ENCODE peak calls at places on chromosomes 4 and X, in six cellular contexts. One of them, this sample, is unnamed.

GRCh38 chrX:31603411-31604120 is 531.7 kb upstream of the FTHL17 start:
- DNase-seq in GM12878: no peak
- DNase-seq in A549: no peak
- DNase-seq in endothelial cell of umbilical vein: peak; percentile 19
- DNase-seq in HepG2: no peak
- DNase-seq in K562: no peak
- DNase-seq in this sample: no peak

GRCh38 chr4:7817877-7818675 is 121.6 kb downstream of the AFAP1 start:
- DNase-seq in HepG2: no peak
- DNase-seq in A549: no peak
- DNase-seq in GM12878: no peak
- DNase-seq in K562: no peak
- DNase-seq in endothelial cell of umbilical vein: no peak
- DNase-seq in this sample: no peak

GRCh38 chr4:89482248-89482647 is 174.6 kb upstream of the GPRIN3 start:
- DNase-seq in GM12878: no peak
- DNase-seq in A549: peak; percentile 71
- DNase-seq in endothelial cell of umbilical vein: peak; percentile 88
- DNase-seq in HepG2: peak; percentile 35
- DNase-seq in K562: peak; percentile 13
- DNase-seq in this sample: peak; percentile 37

GRCh38 chr4:162061214-162061613 is 102.6 kb downstream of the FSTL5 start:
- DNase-seq in GM12878: no peak
- DNase-seq in HepG2: no peak
- DNase-seq in endothelial cell of umbilical vein: peak; percentile 3
- DNase-seq in A549: peak; percentile 5
- DNase-seq in K562: no peak
- DNase-seq in this sample: no peak

GRCh38 chr4:183996868-183997267 is 91.8 kb downstream of the STOX2 start:
- DNase-seq in K562: no peak
- DNase-seq in endothelial cell of umbilical vein: no peak
- DNase-seq in A549: no peak
- DNase-seq in HepG2: no peak
- DNase-seq in GM12878: no peak
- DNase-seq in this sample: no peak

GRCh38 chrX:3191821-3192220 is 150.6 kb downstream of the ARSF start:
- DNase-seq in endothelial cell of umbilical vein: no peak
- DNase-seq in GM12878: no peak
- DNase-seq in HepG2: no peak
- DNase-seq in K562: no peak
- DNase-seq in A549: no peak
- DNase-seq in this sample: no peak

GRCh38 chr4:4735136-4735754 is 124.2 kb upstream of the MSX1 start:
- DNase-seq in A549: no peak
- DNase-seq in K562: no peak
- DNase-seq in GM12878: no peak
- DNase-seq in HepG2: no peak
- DNase-seq in endothelial cell of umbilical vein: no peak
- DNase-seq in this sample: no peak

GRCh38 chr4:76203541-76203940 is 10.1 kb downstream of the SCARB2 start:
- DNase-seq in A549: no peak
- DNase-seq in GM12878: no peak
- DNase-seq in endothelial cell of umbilical vein: no peak
- DNase-seq in K562: no peak
- DNase-seq in HepG2: no peak
- DNase-seq in this sample: no peak

GRCh38 chrX:44152867-44153266 is 179.7 kb upstream of the NDP start:
- DNase-seq in endothelial cell of umbilical vein: no peak
- DNase-seq in HepG2: no peak
- DNase-seq in A549: peak; percentile 0
- DNase-seq in K562: no peak
- DNase-seq in GM12878: no peak
- DNase-seq in this sample: peak; percentile 21

GRCh38 chr4:10442976-10443375 is 14.2 kb downstream of the ZNF518B start:
- DNase-seq in A549: no peak
- DNase-seq in K562: no peak
- DNase-seq in GM12878: no peak
- DNase-seq in HepG2: no peak
- DNase-seq in endothelial cell of umbilical vein: no peak
- DNase-seq in this sample: peak; percentile 32

GRCh38 chrX:12469296-12469695 is 321.9 kb upstream of the PRPS2 start:
- DNase-seq in K562: no peak
- DNase-seq in A549: no peak
- DNase-seq in HepG2: no peak
- DNase-seq in GM12878: no peak
- DNase-seq in endothelial cell of umbilical vein: no peak
- DNase-seq in this sample: no peak

GRCh38 chr4:183183906-183184535 is 85.0 kb downstream of the WWC2 start:
- DNase-seq in HepG2: no peak
- DNase-seq in endothelial cell of umbilical vein: no peak
- DNase-seq in K562: no peak
- DNase-seq in GM12878: no peak
- DNase-seq in A549: no peak
- DNase-seq in this sample: peak; percentile 23

GRCh38 chrX:69556094-69557011 is 52.2 kb downstream of the NALF2 start:
- DNase-seq in GM12878: no peak
- DNase-seq in A549: peak; percentile 16
- DNase-seq in K562: peak; percentile 9
- DNase-seq in endothelial cell of umbilical vein: no peak
- DNase-seq in HepG2: peak; percentile 99
- DNase-seq in this sample: peak; percentile 52

GRCh38 chr4:133592591-133592990 is 443.5 kb downstream of the PCDH10 start:
- DNase-seq in K562: no peak
- DNase-seq in endothelial cell of umbilical vein: no peak
- DNase-seq in GM12878: no peak
- DNase-seq in A549: no peak
- DNase-seq in HepG2: no peak
- DNase-seq in this sample: no peak

GRCh38 chr4:154390324-154390723 is 101.3 kb downstream of the DCHS2 start:
- DNase-seq in HepG2: no peak
- DNase-seq in K562: no peak
- DNase-seq in endothelial cell of umbilical vein: no peak
- DNase-seq in GM12878: no peak
- DNase-seq in A549: no peak
- DNase-seq in this sample: no peak

GRCh38 chr4:110621328-110621812 is 1.5 kb downstream of the PITX2 start:
- DNase-seq in K562: no peak
- DNase-seq in A549: no peak
- DNase-seq in GM12878: no peak
- DNase-seq in HepG2: no peak
- DNase-seq in endothelial cell of umbilical vein: no peak
- DNase-seq in this sample: no peak

GRCh38 chr4:56757821-56758400 is 63.6 kb downstream of the SPINK2 start:
- DNase-seq in GM12878: peak; percentile 82
- DNase-seq in endothelial cell of umbilical vein: peak; percentile 59
- DNase-seq in K562: no peak
- DNase-seq in A549: peak; percentile 57
- DNase-seq in HepG2: peak; percentile 47
- DNase-seq in this sample: peak; percentile 65

GRCh38 chrX:110346681-110347080 is 12.0 kb upstream of the RTL9 start:
- DNase-seq in K562: no peak
- DNase-seq in A549: no peak
- DNase-seq in HepG2: no peak
- DNase-seq in endothelial cell of umbilical vein: no peak
- DNase-seq in GM12878: no peak
- DNase-seq in this sample: no peak

GRCh38 chr4:75895744-75896314 is 6.4 kb downstream of the PPEF2 start:
- DNase-seq in A549: peak; percentile 27
- DNase-seq in GM12878: no peak
- DNase-seq in K562: peak; percentile 65
- DNase-seq in endothelial cell of umbilical vein: peak; percentile 35
- DNase-seq in HepG2: peak; percentile 52
- DNase-seq in this sample: peak; percentile 56

GRCh38 chrX:131923614-131924250 is 99.4 kb upstream of the STK26 start:
- DNase-seq in HepG2: no peak
- DNase-seq in K562: peak; percentile 7
- DNase-seq in endothelial cell of umbilical vein: no peak
- DNase-seq in A549: peak; percentile 4
- DNase-seq in GM12878: no peak
- DNase-seq in this sample: no peak

GRCh38 chrX:123330229-123330942 is 146.3 kb downstream of the GRIA3 start:
- DNase-seq in A549: no peak
- DNase-seq in endothelial cell of umbilical vein: no peak
- DNase-seq in HepG2: no peak
- DNase-seq in GM12878: no peak
- DNase-seq in K562: no peak
- DNase-seq in this sample: no peak

GRCh38 chrX:153501530-153501929 is 6.8 kb downstream of the BGN start:
- DNase-seq in A549: no peak
- DNase-seq in HepG2: no peak
- DNase-seq in endothelial cell of umbilical vein: no peak
- DNase-seq in K562: no peak
- DNase-seq in GM12878: no peak
- DNase-seq in this sample: no peak
- TF ChIP-seq CTCF in A549: no peak
- TF ChIP-seq CTCF in HepG2: no peak
- TF ChIP-seq CTCF in endothelial cell of umbilical vein: no peak
- TF ChIP-seq CTCF in K562: no peak
- TF ChIP-seq CTCF in GM12878: no peak
- TF ChIP-seq CTCF in this sample: no peak

GRCh38 chr4:138797646-138798045 is 217.9 kb upstream of the NOCT start:
- DNase-seq in GM12878: no peak
- DNase-seq in endothelial cell of umbilical vein: no peak
- DNase-seq in A549: no peak
- DNase-seq in HepG2: no peak
- DNase-seq in K562: no peak
- DNase-seq in this sample: no peak
- TF ChIP-seq MAX in GM12878: no peak
- TF ChIP-seq MAX in endothelial cell of umbilical vein: no peak
- TF ChIP-seq MAX in A549: no peak
- TF ChIP-seq MAX in HepG2: no peak
- TF ChIP-seq MAX in K562: no peak
- TF ChIP-seq MAX in this sample: no peak

DNA sequence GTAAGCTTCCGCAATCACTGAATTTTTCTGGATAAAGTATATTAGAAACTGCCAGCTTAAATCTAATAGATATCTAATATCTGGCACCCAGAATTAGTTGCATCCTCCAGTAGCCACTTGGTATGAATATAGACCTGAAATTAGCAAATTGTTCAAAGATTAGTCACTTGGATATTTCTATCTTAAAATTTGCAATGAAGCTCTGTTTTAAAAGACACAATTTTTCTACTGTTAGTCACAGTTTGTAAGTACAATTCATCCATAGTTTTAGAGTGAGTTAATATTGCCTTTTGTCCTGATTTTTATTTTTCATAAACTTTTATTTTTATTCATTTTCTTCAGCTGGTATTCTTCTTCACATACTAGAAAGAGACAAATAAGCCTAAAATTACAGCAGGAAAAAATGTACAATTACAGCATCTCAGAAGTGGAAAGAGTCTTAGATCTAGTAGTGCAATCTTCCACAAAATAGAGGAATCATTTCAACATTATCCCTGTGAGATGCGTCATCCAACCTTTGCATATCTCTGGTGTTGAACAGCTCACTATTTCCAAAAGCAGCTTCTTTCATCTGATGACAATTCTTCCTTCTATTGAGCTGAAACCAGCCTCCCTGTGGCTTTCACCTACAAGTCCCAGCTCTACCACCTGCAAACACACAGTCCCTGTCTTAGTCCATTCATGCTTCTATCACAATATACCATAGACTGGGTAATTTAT is 190.0 kb upstream of the AR start:
- DNase-seq in K562: no peak
- DNase-seq in GM12878: no peak
- DNase-seq in HepG2: no peak
- DNase-seq in A549: no peak
- DNase-seq in endothelial cell of umbilical vein: no peak
- DNase-seq in this sample: no peak
- TF ChIP-seq MYC in K562: no peak
- TF ChIP-seq MYC in GM12878: no peak
- TF ChIP-seq MYC in HepG2: no peak
- TF ChIP-seq MYC in A549: no peak
- TF ChIP-seq MYC in endothelial cell of umbilical vein: no peak
- TF ChIP-seq MYC in this sample: no peak

GRCh38 chrX:118226060-118226428 is 109.4 kb upstream of the KLHL13 start:
- DNase-seq in A549: peak; percentile 4
- DNase-seq in HepG2: peak; percentile 1
- DNase-seq in K562: no peak
- DNase-seq in GM12878: peak; percentile 28
- DNase-seq in endothelial cell of umbilical vein: peak; percentile 65
- DNase-seq in this sample: peak; percentile 17
- TF ChIP-seq CTCF in A549: peak; percentile 48
- TF ChIP-seq CTCF in HepG2: peak; percentile 38
- TF ChIP-seq CTCF in K562: peak; percentile 21
- TF ChIP-seq CTCF in GM12878: peak; percentile 51
- TF ChIP-seq CTCF in endothelial cell of umbilical vein: peak; percentile 11
- TF ChIP-seq CTCF in this sample: no peak

DNA sequence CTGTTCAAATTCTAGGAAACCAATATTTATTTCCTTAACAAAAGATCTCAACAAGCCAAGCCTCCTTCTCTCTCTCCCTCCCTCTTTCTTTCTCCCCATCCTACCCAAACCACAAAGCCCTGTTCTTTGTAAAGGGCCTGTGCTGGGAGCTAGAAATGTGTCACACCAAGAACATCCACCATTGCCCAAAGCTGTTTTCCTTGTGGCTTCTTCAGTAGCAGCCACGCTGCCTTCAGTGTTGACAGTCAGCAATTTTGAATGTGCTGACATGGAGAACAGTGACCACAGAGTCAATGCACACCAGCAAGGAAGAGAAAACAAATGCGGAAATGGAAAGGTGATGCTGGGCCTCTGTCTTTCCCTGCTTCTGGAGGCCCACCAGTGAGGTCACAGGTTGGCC is 202.9 kb downstream of the MAML3 start:
- DNase-seq in HepG2: no peak
- DNase-seq in GM12878: no peak
- DNase-seq in endothelial cell of umbilical vein: no peak
- DNase-seq in A549: no peak
- DNase-seq in K562: no peak
- DNase-seq in this sample: peak; percentile 28
- TF ChIP-seq MAX in HepG2: no peak
- TF ChIP-seq MAX in GM12878: no peak
- TF ChIP-seq MAX in endothelial cell of umbilical vein: no peak
- TF ChIP-seq MAX in A549: no peak
- TF ChIP-seq MAX in K562: no peak
- TF ChIP-seq MAX in this sample: no peak

DNA sequence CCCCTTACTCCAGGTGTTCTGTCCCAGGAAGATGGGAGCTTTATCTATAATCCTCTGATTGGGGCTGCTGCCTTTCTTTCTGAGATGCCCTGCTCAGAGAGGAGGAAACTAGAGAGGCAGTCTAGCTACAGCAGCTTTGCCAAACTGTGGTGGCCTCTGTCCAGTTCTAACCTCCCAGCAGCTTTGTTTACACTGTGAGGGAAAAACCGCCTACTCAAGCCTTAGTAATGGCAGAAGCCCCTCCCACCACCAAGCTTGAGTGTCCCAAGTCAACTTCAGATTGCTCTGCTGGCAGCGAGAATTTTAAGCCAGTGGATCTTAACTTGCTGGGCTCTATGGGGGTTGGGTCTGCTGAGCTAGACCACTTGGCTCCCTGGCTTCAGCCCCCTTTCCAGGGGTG is 394.9 kb upstream of the PABPC5 start:
- DNase-seq in GM12878: no peak
- DNase-seq in A549: no peak
- DNase-seq in HepG2: no peak
- DNase-seq in K562: no peak
- DNase-seq in endothelial cell of umbilical vein: no peak
- DNase-seq in this sample: no peak
- TF ChIP-seq MYC in GM12878: no peak
- TF ChIP-seq MYC in A549: no peak
- TF ChIP-seq MYC in HepG2: no peak
- TF ChIP-seq MYC in K562: no peak
- TF ChIP-seq MYC in endothelial cell of umbilical vein: no peak
- TF ChIP-seq MYC in this sample: no peak